ENCODE peak calls at places on chromosomes 13 and 19, in four cellular contexts. W, N, I and Q are unnamed samples.

GRCh38 chr19:40198272-40198990 is 7.2 kb downstream of the MAP3K10 start:
- DNase-seq in W (no peak), N (no peak), I (no peak), Q (no peak)

GRCh38 chr13:77518266-77518665 is 17.2 kb upstream of the SCEL start:
- DNase-seq in W (no peak), N (no peak), I (no peak), Q (no peak)

GRCh38 chr13:98089246-98089645 is 53.6 kb upstream of the FARP1 start:
- DNase-seq in W (no peak), N (no peak), I (peak), Q (no peak)

GRCh38 chr19:7605490-7606222 is 10.0 kb downstream of the CAMSAP3 start:
- DNase-seq in W (peak), N (peak), I (no peak), Q (peak)

GRCh38 chr13:101149735-101150380 is 266.4 kb downstream of the NALCN start:
- DNase-seq in W (no peak), N (no peak), I (peak), Q (no peak)

GRCh38 chr13:110593430-110594130 is 21.8 kb upstream of the NAXD start:
- DNase-seq in W (no peak), N (no peak), I (peak), Q (peak)

GRCh38 chr19:57934820-57935665 is at the start of gene ZNF418:
- DNase-seq in W (peak), N (no peak), I (peak), Q (peak)

GRCh38 chr13:30752201-30752797 is 17.0 kb downstream of the ALOX5AP start:
- DNase-seq in W (no peak), N (no peak), I (no peak), Q (no peak)

GRCh38 chr19:53365899-53366493 is 491 bp downstream of the ZNF525 start:
- DNase-seq in W (peak), N (peak), I (no peak), Q (no peak)

GRCh38 chr13:113915012-113915763 is 51.3 kb upstream of the GAS6 start:
- DNase-seq in W (no peak), N (no peak), I (no peak), Q (no peak)

GRCh38 chr19:29785955-29786589 is 25.7 kb upstream of the CCNE1 start:
- DNase-seq in W (peak), N (no peak), I (no peak), Q (peak)

GRCh38 chr19:28258794-28259193 is 954.2 kb downstream of the UQCRFS1 start:
- DNase-seq in W (no peak), N (no peak), I (no peak), Q (no peak)

GRCh38 chr19:4633140-4633967 is 6.0 kb upstream of the TNFAIP8L1 start:
- DNase-seq in W (peak), N (no peak), I (peak), Q (peak)

GRCh38 chr13:74987124-74987690 is 494.8 kb downstream of the TBC1D4 start:
- DNase-seq in W (no peak), N (no peak), I (no peak), Q (no peak)

GRCh38 chr19:4369109-4369887 is 25.9 kb downstream of the MPND start:
- DNase-seq in W (peak), N (peak), I (no peak), Q (peak)

GRCh38 chr19:7083076-7083956 is 13.8 kb downstream of the ZNF557 start:
- DNase-seq in W (no peak), N (no peak), I (no peak), Q (no peak)

GRCh38 chr13:94764576-94765321 is 52.4 kb upstream of the SOX21 start:
- DNase-seq in W (no peak), N (no peak), I (no peak), Q (no peak)

GRCh38 chr19:8500158-8500557 is 2.3 kb downstream of the PRAM1 start:
- DNase-seq in W (no peak), N (no peak), I (no peak), Q (no peak)

GRCh38 chr13:86282450-86282849 is 483.2 kb upstream of the SLITRK6 start:
- DNase-seq in W (no peak), N (no peak), I (peak), Q (peak)

GRCh38 chr13:110524484-110525254 is 36.9 kb downstream of the RAB20 start:
- DNase-seq in W (peak), N (no peak), I (no peak), Q (no peak)

GRCh38 chr19:33226550-33227241 is 1.0 kb upstream of the SLC7A10 start:
- DNase-seq in W (peak), N (no peak), I (no peak), Q (no peak)

GRCh38 chr19:43524922-43525835 is 1.8 kb downstream of the ETHE1 start:
- DNase-seq in W (peak), N (no peak), I (no peak), Q (peak)

GRCh38 chr13:80363890-80364503 is 23.1 kb upstream of the SPRY2 start:
- DNase-seq in W (no peak), N (no peak), I (no peak), Q (no peak)

GRCh38 chr19:42099336-42099925 is 23.5 kb downstream of the ZNF574 start:
- DNase-seq in W (no peak), N (no peak), I (no peak), Q (no peak)

GRCh38 chr13:99267927-99268326 is 9.7 kb upstream of the GPR18 start:
- DNase-seq in W (no peak), N (no peak), I (no peak), Q (no peak)

GRCh38 chr19:2678043-2678671 is 24.3 kb downstream of the GNG7 start:
- DNase-seq in W (no peak), N (no peak), I (no peak), Q (peak)

GRCh38 chr19:42132030-42132628 is at the start of gene POU2F2:
- DNase-seq in W (peak), N (peak), I (no peak), Q (peak)

GRCh38 chr19:29806098-29806866 is 5.5 kb upstream of the CCNE1 start:
- DNase-seq in W (no peak), N (no peak), I (no peak), Q (no peak)

GRCh38 chr13:39554371-39554770 is 48.6 kb downstream of the LHFPL6 start:
- DNase-seq in W (no peak), N (no peak), I (no peak), Q (no peak)

GRCh38 chr13:25981060-25981459 is 70.8 kb downstream of the SHISA2 start:
- DNase-seq in W (no peak), N (no peak), I (no peak), Q (no peak)